ENCODE peak calls at places on chromosomes 16 and 17, in six cellular contexts. Q, J, C, I, D and R are unnamed samples.

GRCh38 chr17:2972749-2973148 is 90.7 kb downstream of the OR1D5 start:
- DNase-seq in Q (no peak), J (no peak), C (no peak), I (no peak), D (no peak), R (no peak)

GRCh38 chr17:2347805-2348685 is 10.7 kb downstream of the SGSM2 start:
- DNase-seq in Q (no peak), J (peak), C (peak), I (no peak), D (peak), R (peak)

GRCh38 chr17:19996086-19996485 is 13.1 kb upstream of the SPECC1 start:
- DNase-seq in Q (no peak), J (no peak), C (no peak), I (no peak), D (no peak), R (no peak)

GRCh38 chr17:78832541-78832810 is 8.1 kb downstream of the USP36 start:
- DNase-seq in Q (no peak), J (no peak), C (no peak), I (no peak), D (no peak), R (no peak)

GRCh38 chr16:53131363-53132071 is 76.7 kb downstream of the CHD9 start:
- DNase-seq in Q (peak), J (no peak), C (peak), I (peak), D (peak), R (no peak)

GRCh38 chr17:76793775-76794174 is 55.9 kb downstream of the MFSD11 start:
- DNase-seq in Q (no peak), J (no peak), C (no peak), I (peak), D (no peak), R (peak)

GRCh38 chr16:5836979-5837670 is 739.5 kb upstream of the EEF2KMT start:
- DNase-seq in Q (no peak), J (no peak), C (no peak), I (no peak), D (no peak), R (no peak)

GRCh38 chr17:72466199-72466598 is 345.4 kb downstream of the SOX9 start:
- DNase-seq in Q (no peak), J (peak), C (no peak), I (peak), D (no peak), R (no peak)

GRCh38 chr16:84212154-84212553 is 21.2 kb downstream of the ADAD2 start:
- DNase-seq in Q (no peak), J (no peak), C (no peak), I (no peak), D (no peak), R (no peak)

GRCh38 chr17:75077490-75078096 is 10.2 kb upstream of the SLC16A5 start:
- DNase-seq in Q (peak), J (no peak), C (peak), I (no peak), D (no peak), R (no peak)

GRCh38 chr16:1414532-1415265 is at the start of gene UNKL:
- DNase-seq in Q (peak), J (no peak), C (peak), I (no peak), D (peak), R (peak)

GRCh38 chr17:62064029-62064790 is 868 bp downstream of the MED13 start:
- DNase-seq in Q (no peak), J (no peak), C (no peak), I (peak), D (no peak), R (no peak)

GRCh38 chr16:14302399-14303181 is 231.5 kb downstream of the MRTFB start:
- DNase-seq in Q (no peak), J (no peak), C (no peak), I (no peak), D (peak), R (no peak)

GRCh38 chr17:3976675-3977171 is 12.5 kb upstream of the ATP2A3 start:
- DNase-seq in Q (no peak), J (no peak), C (no peak), I (no peak), D (peak), R (no peak)

GRCh38 chr17:79845601-79845949 is 6.3 kb upstream of the CBX4 start:
- DNase-seq in Q (no peak), J (no peak), C (no peak), I (no peak), D (no peak), R (no peak)

GRCh38 chr17:76816590-76817135 is 51.5 kb upstream of the MGAT5B start:
- DNase-seq in Q (peak), J (no peak), C (no peak), I (peak), D (no peak), R (no peak)

GRCh38 chr17:31792007-31792585 is 66.9 kb downstream of the COPRS start:
- DNase-seq in Q (no peak), J (no peak), C (no peak), I (no peak), D (no peak), R (no peak)

GRCh38 chr16:919658-920631 is 50.8 kb downstream of the LMF1 start:
- DNase-seq in Q (no peak), J (no peak), C (peak), I (no peak), D (no peak), R (no peak)

GRCh38 chr16:56515665-56516064 is 4.2 kb downstream of the BBS2 start:
- DNase-seq in Q (no peak), J (no peak), C (no peak), I (no peak), D (no peak), R (no peak)

GRCh38 chr16:73389075-73389474 is 341.1 kb upstream of the ZFHX3 start:
- DNase-seq in Q (no peak), J (no peak), C (no peak), I (no peak), D (no peak), R (no peak)

GRCh38 chr17:27417596-27418365 is 38.5 kb upstream of the KSR1 start:
- DNase-seq in Q (no peak), J (no peak), C (peak), I (no peak), D (no peak), R (no peak)

GRCh38 chr17:52024296-52024870 is 134.1 kb downstream of the CA10 start:
- DNase-seq in Q (no peak), J (no peak), C (no peak), I (no peak), D (no peak), R (no peak)